ENCODE peak calls at places on chromosome 9, in six cellular contexts. One of them, this sample, is unnamed.

GRCh38 chr9:14313951-14314423 is at the start of gene NFIB:
- DNase-seq in HepG2: peak; percentile 60
- DNase-seq in GM12878: no peak
- DNase-seq in NB4: no peak
- DNase-seq in endothelial cell of umbilical vein: peak; percentile 33
- DNase-seq in K562: peak; percentile 60
- DNase-seq in this sample: peak; percentile 18

GRCh38 chr9:113542016-113542415 is 78.5 kb downstream of the RGS3 start:
- DNase-seq in HepG2: no peak
- DNase-seq in GM12878: no peak
- DNase-seq in NB4: no peak
- DNase-seq in endothelial cell of umbilical vein: no peak
- DNase-seq in K562: no peak
- DNase-seq in this sample: no peak

GRCh38 chr9:38038307-38039089 is 30.5 kb downstream of the SHB start:
- DNase-seq in HepG2: no peak
- DNase-seq in GM12878: no peak
- DNase-seq in NB4: no peak
- DNase-seq in endothelial cell of umbilical vein: peak; percentile 77
- DNase-seq in K562: peak; percentile 79
- DNase-seq in this sample: no peak

GRCh38 chr9:34651876-34652602 is at the start of gene IL11RA:
- DNase-seq in HepG2: peak; percentile 92
- DNase-seq in GM12878: no peak
- DNase-seq in NB4: no peak
- DNase-seq in endothelial cell of umbilical vein: peak; percentile 82
- DNase-seq in K562: peak; percentile 94
- DNase-seq in this sample: peak; percentile 91

GRCh38 chr9:121055642-121056143 is 5.6 kb upstream of the C5 start:
- DNase-seq in HepG2: peak; percentile 83
- DNase-seq in GM12878: no peak
- DNase-seq in NB4: peak; percentile 15
- DNase-seq in endothelial cell of umbilical vein: no peak
- DNase-seq in K562: peak; percentile 28
- DNase-seq in this sample: peak; percentile 44

GRCh38 chr9:4662108-4662988 is at the start of gene PLPP6:
- DNase-seq in HepG2: peak; percentile 86
- DNase-seq in GM12878: peak; percentile 52
- DNase-seq in NB4: peak; percentile 93
- DNase-seq in endothelial cell of umbilical vein: peak; percentile 76
- DNase-seq in K562: peak; percentile 75
- DNase-seq in this sample: peak; percentile 89

GRCh38 chr9:135330307-135330631 is 149.3 kb upstream of the PPP1R26 start:
- DNase-seq in HepG2: no peak
- DNase-seq in GM12878: no peak
- DNase-seq in NB4: no peak
- DNase-seq in endothelial cell of umbilical vein: no peak
- DNase-seq in K562: no peak
- DNase-seq in this sample: no peak

GRCh38 chr9:124102363-124102762 is 90.8 kb downstream of the LHX2 start:
- DNase-seq in HepG2: no peak
- DNase-seq in GM12878: no peak
- DNase-seq in NB4: no peak
- DNase-seq in endothelial cell of umbilical vein: no peak
- DNase-seq in K562: no peak
- DNase-seq in this sample: no peak

GRCh38 chr9:6692891-6693361 is 47.4 kb upstream of the GLDC start:
- DNase-seq in HepG2: no peak
- DNase-seq in GM12878: no peak
- DNase-seq in NB4: no peak
- DNase-seq in endothelial cell of umbilical vein: no peak
- DNase-seq in K562: no peak
- DNase-seq in this sample: no peak

DNA sequence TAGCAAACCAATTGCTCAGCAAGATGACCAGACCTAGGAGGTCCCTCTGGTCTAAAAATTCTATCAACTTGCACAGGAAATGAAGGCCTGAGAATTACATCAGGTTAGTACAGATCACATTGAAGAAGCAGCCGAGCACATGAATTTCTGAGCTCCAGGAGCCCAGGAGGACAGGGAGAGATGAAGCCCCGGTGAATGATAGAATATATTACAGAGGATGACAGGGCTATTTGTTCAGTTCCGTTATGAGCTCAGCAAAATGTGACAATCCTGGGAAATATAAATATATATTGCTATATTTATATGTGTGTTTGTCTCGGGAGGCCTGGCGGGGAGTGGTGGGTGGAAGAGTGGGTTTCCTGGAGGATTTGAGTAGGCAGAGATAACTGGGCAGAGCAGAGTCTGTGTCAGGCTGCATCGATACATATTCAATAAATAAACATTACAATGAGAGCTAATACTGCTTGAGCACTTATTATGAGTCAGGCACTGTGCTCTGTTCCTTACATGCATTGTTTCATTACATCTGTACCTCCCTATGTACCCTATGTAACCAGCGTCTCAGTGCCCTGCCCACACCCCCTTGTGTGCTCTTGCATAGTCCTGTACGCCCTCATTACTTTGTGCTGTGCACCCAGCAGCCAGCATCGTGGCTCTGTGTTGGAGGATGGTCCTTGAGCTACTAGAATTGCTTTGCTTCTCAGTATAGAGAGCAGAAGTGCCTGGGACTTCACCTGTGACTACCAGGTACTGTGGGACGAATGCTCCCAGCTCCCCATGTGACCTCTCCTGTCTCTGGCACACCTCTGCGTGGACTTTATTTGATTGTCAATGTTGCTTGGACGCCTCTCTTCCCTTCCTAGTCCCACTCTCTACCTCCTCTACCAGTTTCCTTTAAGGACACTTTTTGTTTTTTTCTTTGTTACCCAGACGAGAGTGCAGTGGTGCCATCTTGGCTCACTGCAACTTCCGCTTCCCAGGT is 58.1 kb upstream of the KLF9 start:
- DNase-seq in HepG2: no peak
- DNase-seq in GM12878: no peak
- DNase-seq in NB4: no peak
- DNase-seq in endothelial cell of umbilical vein: no peak
- DNase-seq in K562: no peak
- DNase-seq in this sample: no peak
- TF ChIP-seq MYC in HepG2: no peak
- TF ChIP-seq MYC in GM12878: no peak
- TF ChIP-seq MYC in NB4: no peak
- TF ChIP-seq MYC in endothelial cell of umbilical vein: no peak
- TF ChIP-seq MYC in K562: no peak
- TF ChIP-seq MYC in this sample: no peak

GRCh38 chr9:76322810-76323209 is 71.4 kb downstream of the RFK start:
- DNase-seq in HepG2: no peak
- DNase-seq in GM12878: no peak
- DNase-seq in NB4: no peak
- DNase-seq in endothelial cell of umbilical vein: no peak
- DNase-seq in K562: no peak
- DNase-seq in this sample: no peak
- TF ChIP-seq MYC in HepG2: no peak
- TF ChIP-seq MYC in GM12878: no peak
- TF ChIP-seq MYC in NB4: no peak
- TF ChIP-seq MYC in endothelial cell of umbilical vein: no peak
- TF ChIP-seq MYC in K562: no peak
- TF ChIP-seq MYC in this sample: no peak

DNA sequence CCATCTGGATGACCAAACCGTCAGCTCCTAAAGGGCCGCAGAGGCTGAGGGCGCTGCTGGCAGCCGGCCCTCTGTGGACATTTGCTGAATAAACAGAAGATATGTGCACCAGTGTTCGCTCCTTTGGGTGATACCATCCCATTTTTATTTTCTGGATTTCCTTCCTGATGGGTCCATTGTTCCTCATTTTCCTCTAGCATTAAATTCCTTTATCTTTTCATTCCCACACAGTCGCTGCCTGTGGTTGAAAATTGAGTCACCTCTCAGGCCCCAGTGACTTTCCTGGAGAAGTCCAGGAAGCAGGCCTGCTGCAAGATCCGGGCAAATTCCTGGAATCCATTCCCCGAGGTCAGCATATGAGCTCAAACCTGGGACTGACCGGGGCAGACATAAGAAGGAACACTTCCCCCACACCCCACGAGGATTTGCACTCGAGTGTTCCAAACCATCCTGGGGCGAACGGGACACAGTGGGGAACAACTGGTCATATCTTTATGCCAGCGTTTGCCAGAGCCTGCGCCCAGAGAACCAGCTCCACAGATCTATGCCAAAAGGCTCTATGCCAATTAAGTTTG is 86.7 kb upstream of the PCA3 start:
- DNase-seq in HepG2: no peak
- DNase-seq in GM12878: no peak
- DNase-seq in NB4: no peak
- DNase-seq in endothelial cell of umbilical vein: peak; percentile 95
- DNase-seq in K562: no peak
- DNase-seq in this sample: no peak
- TF ChIP-seq MYC in HepG2: no peak
- TF ChIP-seq MYC in GM12878: no peak
- TF ChIP-seq MYC in NB4: no peak
- TF ChIP-seq MYC in endothelial cell of umbilical vein: no peak
- TF ChIP-seq MYC in K562: no peak
- TF ChIP-seq MYC in this sample: no peak

GRCh38 chr9:69149321-69149807 is 24.7 kb upstream of the TJP2 start:
- DNase-seq in HepG2: no peak
- DNase-seq in GM12878: no peak
- DNase-seq in NB4: no peak
- DNase-seq in endothelial cell of umbilical vein: peak; percentile 96
- DNase-seq in K562: no peak
- DNase-seq in this sample: no peak
- TF ChIP-seq MYC in HepG2: no peak
- TF ChIP-seq MYC in GM12878: no peak
- TF ChIP-seq MYC in NB4: no peak
- TF ChIP-seq MYC in endothelial cell of umbilical vein: no peak
- TF ChIP-seq MYC in K562: no peak
- TF ChIP-seq MYC in this sample: no peak